ENCODE peak calls at places on chromosome 5, in six cellular contexts. One of them, this sample, is unnamed.

GRCh38 chr5:134406390-134406789 is 5.3 kb downstream of the CDKN2AIPNL start:
- DNase-seq in mesendoderm: no peak
- DNase-seq in T1000: no peak
- DNase-seq in stimulated activated CD8-positive, alpha-beta memory T cell treated with anti-CD3 and anti-CD28 coated beads, Interleukin-15, amount 100 ng/mL, for 4 hours: no peak
- DNase-seq in activated gamma-delta T cell treated with Interleukin-2 at 50 U/mL for 16 hours: no peak
- DNase-seq in cardiac muscle cell: no peak
- DNase-seq in this sample: no peak

GRCh38 chr5:44388504-44389409 is 463 bp downstream of the FGF10 start:
- DNase-seq in mesendoderm: peak
- DNase-seq in T1000: peak
- DNase-seq in stimulated activated CD8-positive, alpha-beta memory T cell treated with anti-CD3 and anti-CD28 coated beads, Interleukin-15, amount 100 ng/mL, for 4 hours: no peak
- DNase-seq in activated gamma-delta T cell treated with Interleukin-2 at 50 U/mL for 16 hours: no peak
- DNase-seq in cardiac muscle cell: peak
- DNase-seq in this sample: peak

GRCh38 chr5:586751-587285 is 25.3 kb upstream of the CEP72 start:
- DNase-seq in mesendoderm: no peak
- DNase-seq in T1000: no peak
- DNase-seq in stimulated activated CD8-positive, alpha-beta memory T cell treated with anti-CD3 and anti-CD28 coated beads, Interleukin-15, amount 100 ng/mL, for 4 hours: no peak
- DNase-seq in activated gamma-delta T cell treated with Interleukin-2 at 50 U/mL for 16 hours: no peak
- DNase-seq in cardiac muscle cell: no peak
- DNase-seq in this sample: no peak

GRCh38 chr5:60960591-60960990 is 15.6 kb downstream of the NDUFAF2 start:
- DNase-seq in mesendoderm: peak
- DNase-seq in T1000: no peak
- DNase-seq in stimulated activated CD8-positive, alpha-beta memory T cell treated with anti-CD3 and anti-CD28 coated beads, Interleukin-15, amount 100 ng/mL, for 4 hours: no peak
- DNase-seq in activated gamma-delta T cell treated with Interleukin-2 at 50 U/mL for 16 hours: no peak
- DNase-seq in cardiac muscle cell: peak
- DNase-seq in this sample: no peak

GRCh38 chr5:111742595-111742994 is 14.4 kb downstream of the NREP start:
- DNase-seq in mesendoderm: no peak
- DNase-seq in T1000: no peak
- DNase-seq in stimulated activated CD8-positive, alpha-beta memory T cell treated with anti-CD3 and anti-CD28 coated beads, Interleukin-15, amount 100 ng/mL, for 4 hours: no peak
- DNase-seq in activated gamma-delta T cell treated with Interleukin-2 at 50 U/mL for 16 hours: no peak
- DNase-seq in cardiac muscle cell: peak
- DNase-seq in this sample: no peak

GRCh38 chr5:176446884-176447537 is 1.2 kb upstream of the FAF2 start:
- DNase-seq in mesendoderm: peak
- DNase-seq in T1000: no peak
- DNase-seq in stimulated activated CD8-positive, alpha-beta memory T cell treated with anti-CD3 and anti-CD28 coated beads, Interleukin-15, amount 100 ng/mL, for 4 hours: no peak
- DNase-seq in activated gamma-delta T cell treated with Interleukin-2 at 50 U/mL for 16 hours: no peak
- DNase-seq in cardiac muscle cell: no peak
- DNase-seq in this sample: no peak

GRCh38 chr5:66361070-66361469 is 217.0 kb downstream of the SREK1 start:
- DNase-seq in mesendoderm: no peak
- DNase-seq in T1000: no peak
- DNase-seq in stimulated activated CD8-positive, alpha-beta memory T cell treated with anti-CD3 and anti-CD28 coated beads, Interleukin-15, amount 100 ng/mL, for 4 hours: no peak
- DNase-seq in activated gamma-delta T cell treated with Interleukin-2 at 50 U/mL for 16 hours: no peak
- DNase-seq in cardiac muscle cell: no peak
- DNase-seq in this sample: no peak

GRCh38 chr5:31192442-31192841 is 1.0 kb upstream of the CDH6 start:
- DNase-seq in mesendoderm: no peak
- DNase-seq in T1000: no peak
- DNase-seq in stimulated activated CD8-positive, alpha-beta memory T cell treated with anti-CD3 and anti-CD28 coated beads, Interleukin-15, amount 100 ng/mL, for 4 hours: no peak
- DNase-seq in activated gamma-delta T cell treated with Interleukin-2 at 50 U/mL for 16 hours: no peak
- DNase-seq in cardiac muscle cell: no peak
- DNase-seq in this sample: no peak

GRCh38 chr5:150058480-150059126 is 27.8 kb downstream of the CSF1R start:
- DNase-seq in mesendoderm: no peak
- DNase-seq in T1000: peak
- DNase-seq in stimulated activated CD8-positive, alpha-beta memory T cell treated with anti-CD3 and anti-CD28 coated beads, Interleukin-15, amount 100 ng/mL, for 4 hours: no peak
- DNase-seq in activated gamma-delta T cell treated with Interleukin-2 at 50 U/mL for 16 hours: no peak
- DNase-seq in cardiac muscle cell: peak
- DNase-seq in this sample: no peak

GRCh38 chr5:36356915-36357314 is 55.2 kb upstream of the RANBP3L start:
- DNase-seq in mesendoderm: no peak
- DNase-seq in T1000: no peak
- DNase-seq in stimulated activated CD8-positive, alpha-beta memory T cell treated with anti-CD3 and anti-CD28 coated beads, Interleukin-15, amount 100 ng/mL, for 4 hours: no peak
- DNase-seq in activated gamma-delta T cell treated with Interleukin-2 at 50 U/mL for 16 hours: no peak
- DNase-seq in cardiac muscle cell: no peak
- DNase-seq in this sample: no peak

GRCh38 chr5:84255318-84255717 is 129.4 kb downstream of the EDIL3 start:
- DNase-seq in mesendoderm: peak
- DNase-seq in T1000: no peak
- DNase-seq in stimulated activated CD8-positive, alpha-beta memory T cell treated with anti-CD3 and anti-CD28 coated beads, Interleukin-15, amount 100 ng/mL, for 4 hours: no peak
- DNase-seq in activated gamma-delta T cell treated with Interleukin-2 at 50 U/mL for 16 hours: no peak
- DNase-seq in cardiac muscle cell: peak
- DNase-seq in this sample: no peak

GRCh38 chr5:134462761-134463160 is 51.1 kb upstream of the CDKN2AIPNL start:
- DNase-seq in mesendoderm: peak
- DNase-seq in T1000: no peak
- DNase-seq in stimulated activated CD8-positive, alpha-beta memory T cell treated with anti-CD3 and anti-CD28 coated beads, Interleukin-15, amount 100 ng/mL, for 4 hours: no peak
- DNase-seq in activated gamma-delta T cell treated with Interleukin-2 at 50 U/mL for 16 hours: no peak
- DNase-seq in cardiac muscle cell: no peak
- DNase-seq in this sample: no peak

GRCh38 chr5:56175465-56175864 is 57.7 kb downstream of the ANKRD55 start:
- DNase-seq in mesendoderm: peak
- DNase-seq in T1000: no peak
- DNase-seq in stimulated activated CD8-positive, alpha-beta memory T cell treated with anti-CD3 and anti-CD28 coated beads, Interleukin-15, amount 100 ng/mL, for 4 hours: no peak
- DNase-seq in activated gamma-delta T cell treated with Interleukin-2 at 50 U/mL for 16 hours: no peak
- DNase-seq in cardiac muscle cell: peak
- DNase-seq in this sample: no peak

This sample was measured in neural crest cell.